ENCODE peak calls at places on chromosomes 7 and 10, in four cellular contexts. One of them, this sample, is unnamed.
A peak's percentile ranks its signal among the peaks of the same experiment; 100 is the strongest.

GRCh38 chr7:32266932-32267475 is 196.8 kb upstream of the PDE1C start:
- DNase-seq in PC-3: no peak
- DNase-seq in ovary: no peak
- DNase-seq in psoas muscle: no peak
- DNase-seq in this sample: no peak

GRCh38 chr7:148253629-148254028 is 336.9 kb upstream of the C7orf33 start:
- DNase-seq in PC-3: no peak
- DNase-seq in ovary: no peak
- DNase-seq in psoas muscle: no peak
- DNase-seq in this sample: no peak

GRCh38 chr7:155962968-155963300 is 150.7 kb upstream of the SHH start:
- DNase-seq in PC-3: no peak
- DNase-seq in psoas muscle: no peak
- DNase-seq in ovary: no peak
- DNase-seq in this sample: no peak

GRCh38 chr10:102735065-102735562 is 8.6 kb upstream of the WBP1L start:
- DNase-seq in PC-3: no peak
- DNase-seq in psoas muscle: peak; percentile 63
- DNase-seq in ovary: peak; percentile 55
- DNase-seq in this sample: peak; percentile 70

GRCh38 chr10:67763499-67764011 is 67.6 kb upstream of the CTNNA3 start:
- DNase-seq in ovary: peak; percentile 84
- DNase-seq in PC-3: peak; percentile 84
- DNase-seq in psoas muscle: peak; percentile 89
- DNase-seq in this sample: peak; percentile 30

GRCh38 chr7:114720725-114721124 is 201.2 kb upstream of the MDFIC start:
- DNase-seq in psoas muscle: no peak
- DNase-seq in ovary: no peak
- DNase-seq in PC-3: no peak
- DNase-seq in this sample: no peak

GRCh38 chr10:78568664-78569063 is 500.1 kb upstream of the ZMIZ1 start:
- DNase-seq in ovary: no peak
- DNase-seq in PC-3: no peak
- DNase-seq in psoas muscle: no peak
- DNase-seq in this sample: no peak

GRCh38 chr10:79019441-79019840 is 49.3 kb upstream of the ZMIZ1 start:
- DNase-seq in PC-3: no peak
- DNase-seq in ovary: no peak
- DNase-seq in psoas muscle: peak; percentile 34
- DNase-seq in this sample: no peak

GRCh38 chr10:75408512-75408881 is 6.9 kb upstream of the ZNF503 start:
- DNase-seq in PC-3: no peak
- DNase-seq in psoas muscle: no peak
- DNase-seq in ovary: peak; percentile 48
- DNase-seq in this sample: no peak

GRCh38 chr7:149620961-149621360 is 123.4 kb upstream of the ZNF746 start:
- DNase-seq in PC-3: no peak
- DNase-seq in psoas muscle: no peak
- DNase-seq in ovary: no peak
- DNase-seq in this sample: no peak

GRCh38 chr7:3250725-3251124 is 50.3 kb upstream of the SDK1 start:
- DNase-seq in psoas muscle: no peak
- DNase-seq in PC-3: no peak
- DNase-seq in ovary: no peak
- DNase-seq in this sample: no peak

GRCh38 chr7:3201306-3201705 is 99.7 kb upstream of the SDK1 start:
- DNase-seq in ovary: no peak
- DNase-seq in psoas muscle: no peak
- DNase-seq in PC-3: no peak
- DNase-seq in this sample: no peak

GRCh38 chr10:26739087-26739631 is 41.7 kb downstream of the PDSS1 start:
- DNase-seq in ovary: no peak
- DNase-seq in psoas muscle: no peak
- DNase-seq in PC-3: no peak
- DNase-seq in this sample: no peak

GRCh38 chr7:84088669-84089278 is 105.8 kb downstream of the SEMA3A start:
- DNase-seq in ovary: no peak
- DNase-seq in psoas muscle: no peak
- DNase-seq in PC-3: no peak
- DNase-seq in this sample: no peak

GRCh38 chr7:155965010-155965409 is 152.7 kb upstream of the SHH start:
- DNase-seq in PC-3: peak; percentile 57
- DNase-seq in psoas muscle: no peak
- DNase-seq in ovary: no peak
- DNase-seq in this sample: no peak

GRCh38 chr7:133959505-133959904 is 167.6 kb upstream of the LRGUK start:
- DNase-seq in ovary: no peak
- DNase-seq in psoas muscle: no peak
- DNase-seq in PC-3: no peak
- DNase-seq in this sample: no peak

GRCh38 chr10:133459454-133460207 is 5.9 kb downstream of the SCART1 start:
- DNase-seq in ovary: no peak
- DNase-seq in PC-3: no peak
- DNase-seq in psoas muscle: peak; percentile 45
- DNase-seq in this sample: no peak

GRCh38 chr7:99024066-99024465 is 119.8 kb downstream of the SMURF1 start:
- DNase-seq in PC-3: no peak
- DNase-seq in psoas muscle: no peak
- DNase-seq in ovary: no peak
- DNase-seq in this sample: no peak

GRCh38 chr7:116433246-116433645 is 66.3 kb upstream of the CAV2 start:
- DNase-seq in psoas muscle: no peak
- DNase-seq in ovary: no peak
- DNase-seq in PC-3: no peak
- DNase-seq in this sample: no peak

GRCh38 chr7:106372595-106373318 is 88.0 kb upstream of the NAMPT start:
- DNase-seq in psoas muscle: no peak
- DNase-seq in PC-3: no peak
- DNase-seq in ovary: no peak
- DNase-seq in this sample: no peak

GRCh38 chr7:17302575-17303142 is 4.2 kb downstream of the AHR start:
- DNase-seq in ovary: no peak
- DNase-seq in PC-3: peak; percentile 66
- DNase-seq in psoas muscle: no peak
- DNase-seq in this sample: no peak

GRCh38 chr7:90945104-90945752 is 319.0 kb upstream of the FZD1 start:
- DNase-seq in psoas muscle: no peak
- DNase-seq in ovary: no peak
- DNase-seq in PC-3: peak; percentile 7
- DNase-seq in this sample: no peak

GRCh38 chr7:131189488-131189887 is 138.2 kb upstream of the MKLN1 start:
- DNase-seq in ovary: no peak
- DNase-seq in psoas muscle: no peak
- DNase-seq in PC-3: no peak
- DNase-seq in this sample: no peak
- H3K27ac ChIP-seq in ovary: no peak overlapping the region
- H3K27ac ChIP-seq in psoas muscle: no peak overlapping the region
- H3K27ac ChIP-seq in PC-3: peak overlapping the region; percentile 93
- H3K27ac ChIP-seq in this sample: no peak overlapping the region

GRCh38 chr7:64574481-64575159 is 11.7 kb upstream of the ZNF680 start:
- DNase-seq in ovary: peak; percentile 29
- DNase-seq in PC-3: no peak
- DNase-seq in psoas muscle: no peak
- DNase-seq in this sample: no peak
- H3K4me3 ChIP-seq in ovary: no peak overlapping the region
- H3K4me3 ChIP-seq in PC-3: no peak overlapping the region
- H3K4me3 ChIP-seq in psoas muscle: peak overlapping the region; percentile 54
- H3K4me3 ChIP-seq in this sample: peak overlapping the region; percentile 39

GRCh38 chr7:74584160-74584954 is 73.2 kb upstream of the GTF2I start:
- DNase-seq in psoas muscle: no peak
- DNase-seq in ovary: no peak
- DNase-seq in PC-3: no peak
- DNase-seq in this sample: no peak
- TF ChIP-seq CTCF in psoas muscle: no peak
- TF ChIP-seq CTCF in ovary: no peak
- TF ChIP-seq CTCF in PC-3: no peak
- TF ChIP-seq CTCF in this sample: no peak

GRCh38 chr7:47636693-47637175 is 54.8 kb upstream of the TNS3 start:
- DNase-seq in PC-3: no peak
- DNase-seq in psoas muscle: no peak
- DNase-seq in ovary: no peak
- DNase-seq in this sample: no peak
- H3K27ac ChIP-seq in PC-3: no peak overlapping the region
- H3K27ac ChIP-seq in psoas muscle: no peak overlapping the region
- H3K27ac ChIP-seq in ovary: no peak overlapping the region
- H3K27ac ChIP-seq in this sample: peak overlapping the region; percentile 62

GRCh38 chr10:3946234-3947229 is 161.5 kb upstream of the KLF6 start:
- DNase-seq in ovary: no peak
- DNase-seq in PC-3: peak; percentile 54
- DNase-seq in psoas muscle: no peak
- DNase-seq in this sample: no peak
- H3K4me3 ChIP-seq in ovary: no peak overlapping the region
- H3K4me3 ChIP-seq in PC-3: peak overlapping the region; percentile 18
- H3K4me3 ChIP-seq in psoas muscle: no peak overlapping the region
- H3K4me3 ChIP-seq in this sample: no peak overlapping the region

DNA sequence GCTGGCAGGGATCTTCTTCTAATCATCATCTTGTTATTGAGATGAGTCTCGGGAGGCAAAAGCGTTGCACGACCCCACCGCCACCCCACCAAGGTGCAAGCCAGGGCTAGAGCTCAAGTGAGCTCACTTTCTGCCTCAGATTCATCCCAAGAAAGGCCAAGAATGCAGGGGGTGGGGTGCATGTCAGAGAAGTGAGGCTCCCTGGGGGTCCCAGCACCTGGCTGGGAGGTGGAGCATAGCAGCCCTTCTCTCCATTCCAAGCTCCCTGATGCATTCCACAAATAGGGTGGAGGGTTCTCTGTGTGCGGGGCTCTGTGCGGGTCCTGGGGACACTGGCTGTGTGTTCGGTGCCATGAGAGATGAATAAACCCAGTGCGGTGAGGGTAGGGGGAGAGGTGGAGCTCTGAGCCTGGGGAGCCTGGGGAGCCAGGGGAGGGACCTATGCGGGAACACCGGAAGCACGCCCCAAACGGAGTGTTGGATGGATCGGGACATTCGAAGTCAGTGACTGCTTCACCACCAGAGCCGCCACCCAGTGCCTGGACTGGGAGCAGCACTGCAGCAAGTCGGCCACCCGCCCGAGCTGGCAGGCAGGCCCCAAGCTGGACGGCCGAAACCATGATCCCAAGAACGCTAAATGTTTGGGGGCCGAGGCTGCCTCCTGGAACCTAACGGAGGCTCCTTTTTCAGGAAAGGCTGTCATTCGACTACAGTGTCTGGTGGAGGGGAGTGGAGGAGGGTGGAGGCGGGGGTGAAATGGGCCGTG is 17.9 kb upstream of the HMX3 start:
- DNase-seq in PC-3: no peak
- DNase-seq in psoas muscle: no peak
- DNase-seq in ovary: no peak
- DNase-seq in this sample: no peak
- TF ChIP-seq CTCF in PC-3: no peak
- TF ChIP-seq CTCF in psoas muscle: no peak
- TF ChIP-seq CTCF in ovary: no peak
- TF ChIP-seq CTCF in this sample: no peak

GRCh38 chr10:95531041-95531809 is 29.9 kb downstream of the SORBS1 start:
- DNase-seq in psoas muscle: no peak
- DNase-seq in ovary: no peak
- DNase-seq in PC-3: no peak
- DNase-seq in this sample: no peak
- H3K27ac ChIP-seq in psoas muscle: peak overlapping the region; percentile 77
- H3K27ac ChIP-seq in ovary: no peak overlapping the region
- H3K27ac ChIP-seq in PC-3: no peak overlapping the region
- H3K27ac ChIP-seq in this sample: no peak overlapping the region

DNA sequence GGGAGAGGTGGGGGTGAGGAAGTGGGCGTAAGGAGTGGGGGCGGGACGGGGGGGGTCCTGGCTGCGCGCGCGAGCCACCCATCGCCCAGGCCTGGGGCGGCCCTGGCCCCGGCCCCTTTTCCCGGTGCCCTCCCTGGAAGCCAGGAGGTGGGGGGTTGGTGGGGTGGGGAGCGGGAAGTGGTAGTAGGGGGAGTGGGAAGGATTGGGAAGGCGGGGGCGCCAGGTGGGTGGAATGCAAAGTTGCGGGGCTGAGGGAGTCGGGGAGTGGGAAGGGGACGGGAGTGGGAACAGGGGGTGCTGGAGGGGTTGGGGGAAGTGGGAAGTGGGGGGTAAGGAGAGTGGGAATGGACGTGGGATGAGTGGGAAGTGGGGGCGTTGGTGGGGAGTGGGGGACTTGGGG is 369 bp upstream of the MMD2 start:
- DNase-seq in psoas muscle: no peak
- DNase-seq in ovary: no peak
- DNase-seq in PC-3: no peak
- DNase-seq in this sample: no peak
- H3K4me3 ChIP-seq in psoas muscle: peak overlapping the region; percentile 57
- H3K4me3 ChIP-seq in ovary: peak overlapping the region; percentile 16
- H3K4me3 ChIP-seq in PC-3: no peak overlapping the region
- H3K4me3 ChIP-seq in this sample: peak overlapping the region; percentile 45

This sample was measured in tibial nerve.